ENCODE peak calls at places on chromosomes 11 and 22, in four cellular contexts. One of them, this sample, is unnamed.
A peak's percentile ranks its signal among the peaks of the same experiment; 100 is the strongest.

GRCh38 chr11:74948546-74948897 is 369 bp downstream of the XRRA1 start:
- DNase-seq in upper lobe of right lung: no peak
- DNase-seq in SK-N-SH: peak; percentile 52
- DNase-seq in right lobe of liver: no peak
- DNase-seq in this sample: no peak

GRCh38 chr22:42001127-42001526 is 2.5 kb downstream of the WBP2NL start:
- DNase-seq in upper lobe of right lung: no peak
- DNase-seq in right lobe of liver: no peak
- DNase-seq in SK-N-SH: no peak
- DNase-seq in this sample: no peak

GRCh38 chr22:31625661-31626426 is 36.2 kb downstream of the PISD start:
- DNase-seq in upper lobe of right lung: no peak
- DNase-seq in SK-N-SH: no peak
- DNase-seq in right lobe of liver: no peak
- DNase-seq in this sample: no peak

GRCh38 chr22:40541300-40541699 is 95.2 kb downstream of the MRTFA start:
- DNase-seq in upper lobe of right lung: no peak
- DNase-seq in right lobe of liver: no peak
- DNase-seq in SK-N-SH: no peak
- DNase-seq in this sample: peak; percentile 81

GRCh38 chr22:41417622-41418390 is 28.8 kb downstream of the TOB2 start:
- DNase-seq in right lobe of liver: peak; percentile 99
- DNase-seq in SK-N-SH: no peak
- DNase-seq in upper lobe of right lung: peak; percentile 98
- DNase-seq in this sample: no peak

GRCh38 chr11:66725646-66726045 is 3.4 kb downstream of the SPTBN2 start:
- DNase-seq in upper lobe of right lung: no peak
- DNase-seq in SK-N-SH: no peak
- DNase-seq in right lobe of liver: peak; percentile 35
- DNase-seq in this sample: peak; percentile 57

GRCh38 chr11:100594320-100594719 is 92.8 kb upstream of the ARHGAP42 start:
- DNase-seq in SK-N-SH: no peak
- DNase-seq in right lobe of liver: no peak
- DNase-seq in upper lobe of right lung: no peak
- DNase-seq in this sample: no peak

GRCh38 chr11:100467821-100468508 is 219.1 kb upstream of the ARHGAP42 start:
- DNase-seq in SK-N-SH: no peak
- DNase-seq in right lobe of liver: no peak
- DNase-seq in upper lobe of right lung: no peak
- DNase-seq in this sample: no peak

GRCh38 chr11:122441702-122442092 is 213.8 kb upstream of the UBASH3B start:
- DNase-seq in SK-N-SH: no peak
- DNase-seq in right lobe of liver: no peak
- DNase-seq in upper lobe of right lung: no peak
- DNase-seq in this sample: no peak

GRCh38 chr11:31968774-31969433 is 122.0 kb upstream of the RCN1 start:
- DNase-seq in SK-N-SH: peak; percentile 62
- DNase-seq in right lobe of liver: no peak
- DNase-seq in upper lobe of right lung: no peak
- DNase-seq in this sample: no peak

GRCh38 chr11:76391811-76392475 is 10.8 kb downstream of the GVQW3 start:
- DNase-seq in upper lobe of right lung: no peak
- DNase-seq in right lobe of liver: no peak
- DNase-seq in SK-N-SH: no peak
- DNase-seq in this sample: no peak

GRCh38 chr11:102139081-102139498 is 28.8 kb downstream of the YAP1 start:
- DNase-seq in right lobe of liver: no peak
- DNase-seq in upper lobe of right lung: no peak
- DNase-seq in SK-N-SH: no peak
- DNase-seq in this sample: no peak

GRCh38 chr11:17446482-17446881 is 30.2 kb downstream of the ABCC8 start:
- DNase-seq in SK-N-SH: no peak
- DNase-seq in right lobe of liver: no peak
- DNase-seq in upper lobe of right lung: no peak
- DNase-seq in this sample: no peak

GRCh38 chr22:35591696-35592417 is 25.3 kb downstream of the MB start:
- DNase-seq in upper lobe of right lung: no peak
- DNase-seq in SK-N-SH: no peak
- DNase-seq in right lobe of liver: no peak
- DNase-seq in this sample: no peak

GRCh38 chr22:35589071-35589735 is 27.9 kb downstream of the MB start:
- DNase-seq in upper lobe of right lung: no peak
- DNase-seq in SK-N-SH: no peak
- DNase-seq in right lobe of liver: no peak
- DNase-seq in this sample: peak; percentile 97

GRCh38 chr22:35592418-35592967 is 24.6 kb downstream of the MB start:
- DNase-seq in right lobe of liver: no peak
- DNase-seq in SK-N-SH: no peak
- DNase-seq in upper lobe of right lung: no peak
- DNase-seq in this sample: no peak

GRCh38 chr22:35589736-35590079 is 27.4 kb downstream of the MB start:
- DNase-seq in SK-N-SH: no peak
- DNase-seq in right lobe of liver: no peak
- DNase-seq in upper lobe of right lung: no peak
- DNase-seq in this sample: no peak

GRCh38 chr22:35590634-35591295 is 26.4 kb downstream of the MB start:
- DNase-seq in upper lobe of right lung: no peak
- DNase-seq in SK-N-SH: no peak
- DNase-seq in right lobe of liver: no peak
- DNase-seq in this sample: no peak
- H3K4me1 ChIP-seq in upper lobe of right lung: peaks cover 5% of the 10 kb centered on the region
- H3K4me1 ChIP-seq in SK-N-SH: peaks cover 4% of the 10 kb centered on the region
- H3K4me1 ChIP-seq in right lobe of liver: no peaks in the 10 kb centered on the region
- H3K4me1 ChIP-seq in this sample: peaks cover 9% of the 10 kb centered on the region

GRCh38 chr11:134552749-134553148 is 140.7 kb upstream of the B3GAT1 start:
- DNase-seq in upper lobe of right lung: no peak
- DNase-seq in right lobe of liver: no peak
- DNase-seq in SK-N-SH: no peak
- DNase-seq in this sample: no peak

GRCh38 chr11:134556186-134556585 is 144.1 kb upstream of the B3GAT1 start:
- DNase-seq in right lobe of liver: peak; percentile 8
- DNase-seq in upper lobe of right lung: no peak
- DNase-seq in SK-N-SH: no peak
- DNase-seq in this sample: no peak

GRCh38 chr11:134555510-134555909 is 143.5 kb upstream of the B3GAT1 start:
- DNase-seq in upper lobe of right lung: no peak
- DNase-seq in SK-N-SH: no peak
- DNase-seq in right lobe of liver: peak; percentile 11
- DNase-seq in this sample: no peak

GRCh38 chr11:134554861-134555260 is 142.8 kb upstream of the B3GAT1 start:
- DNase-seq in upper lobe of right lung: no peak
- DNase-seq in SK-N-SH: no peak
- DNase-seq in right lobe of liver: peak; percentile 13
- DNase-seq in this sample: no peak

DNA sequence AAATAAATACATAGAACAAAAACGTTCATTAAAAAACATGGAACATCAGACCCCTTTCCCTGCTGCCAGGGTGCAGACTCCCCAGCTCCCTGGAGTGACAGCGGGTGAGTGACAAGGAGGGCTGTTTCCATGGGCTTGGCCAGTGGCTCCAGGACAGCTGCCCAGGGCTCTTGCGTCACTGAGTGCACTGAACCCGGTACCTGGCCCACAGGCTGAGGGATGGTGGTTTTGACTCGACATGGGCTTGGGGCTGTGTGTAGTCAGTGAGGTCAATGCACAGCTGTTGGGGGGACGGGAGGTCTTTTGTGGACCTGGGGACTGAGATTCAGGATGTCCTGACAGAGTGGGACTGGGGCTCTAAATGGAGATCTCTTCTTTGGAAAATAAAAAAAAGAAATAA is 142.1 kb upstream of the B3GAT1 start:
- DNase-seq in right lobe of liver: peak; percentile 71
- DNase-seq in upper lobe of right lung: no peak
- DNase-seq in SK-N-SH: no peak
- DNase-seq in this sample: no peak
- H3K4me1 ChIP-seq in right lobe of liver: no peaks in the 10 kb centered on the region
- H3K4me1 ChIP-seq in upper lobe of right lung: no peaks in the 10 kb centered on the region
- H3K4me1 ChIP-seq in SK-N-SH: no peaks in the 10 kb centered on the region
- H3K4me1 ChIP-seq in this sample: no peaks in the 10 kb centered on the region

GRCh38 chr11:80315263-80315662 is 874.4 kb upstream of the TENM4 start:
- DNase-seq in right lobe of liver: no peak
- DNase-seq in SK-N-SH: no peak
- DNase-seq in upper lobe of right lung: no peak
- DNase-seq in this sample: no peak
- H3K4me1 ChIP-seq in right lobe of liver: no peaks in the 10 kb centered on the region
- H3K4me1 ChIP-seq in SK-N-SH: no peaks in the 10 kb centered on the region
- H3K4me1 ChIP-seq in upper lobe of right lung: no peaks in the 10 kb centered on the region
- H3K4me1 ChIP-seq in this sample: peaks cover 5% of the 10 kb centered on the region

GRCh38 chr11:64249038-64249437 is 2.3 kb upstream of the PLCB3 start:
- DNase-seq in upper lobe of right lung: no peak
- DNase-seq in SK-N-SH: no peak
- DNase-seq in right lobe of liver: no peak
- DNase-seq in this sample: no peak
- H3K4me1 ChIP-seq in upper lobe of right lung: peaks cover 31% of the 10 kb centered on the region
- H3K4me1 ChIP-seq in SK-N-SH: peaks cover 16% of the 10 kb centered on the region
- H3K4me1 ChIP-seq in right lobe of liver: peaks cover 27% of the 10 kb centered on the region
- H3K4me1 ChIP-seq in this sample: peaks cover 8% of the 10 kb centered on the region

GRCh38 chr22:30562391-30562790 is 12.1 kb downstream of the GAL3ST1 start:
- DNase-seq in upper lobe of right lung: no peak
- DNase-seq in SK-N-SH: no peak
- DNase-seq in right lobe of liver: no peak
- DNase-seq in this sample: no peak
- H3K4me1 ChIP-seq in upper lobe of right lung: no peaks in the 10 kb centered on the region
- H3K4me1 ChIP-seq in SK-N-SH: no peaks in the 10 kb centered on the region
- H3K4me1 ChIP-seq in right lobe of liver: peaks cover 4% of the 10 kb centered on the region
- H3K4me1 ChIP-seq in this sample: no peaks in the 10 kb centered on the region

DNA sequence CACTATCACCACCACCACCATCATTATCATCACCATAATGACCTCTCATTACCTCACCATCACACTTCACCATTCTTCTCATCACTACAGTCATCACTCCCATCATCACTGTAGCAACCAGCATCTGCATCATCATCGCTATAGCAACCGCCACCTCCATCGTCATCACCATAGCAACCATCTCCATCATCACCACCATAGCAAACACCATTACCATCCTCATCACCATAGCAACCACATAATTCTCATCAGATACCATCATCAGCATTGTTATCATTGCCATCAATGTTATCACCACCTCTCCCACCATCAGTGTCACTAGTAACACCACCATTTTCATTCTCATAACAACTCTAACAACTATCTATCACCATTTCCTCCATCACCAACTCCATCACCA is 23.1 kb upstream of the CD82 start:
- DNase-seq in right lobe of liver: no peak
- DNase-seq in upper lobe of right lung: no peak
- DNase-seq in SK-N-SH: no peak
- DNase-seq in this sample: no peak
- H3K4me1 ChIP-seq in right lobe of liver: no peaks in the 10 kb centered on the region
- H3K4me1 ChIP-seq in upper lobe of right lung: no peaks in the 10 kb centered on the region
- H3K4me1 ChIP-seq in SK-N-SH: no peaks in the 10 kb centered on the region
- H3K4me1 ChIP-seq in this sample: no peaks in the 10 kb centered on the region

GRCh38 chr22:25050566-25050965 is 98.0 kb downstream of the KIAA1671 start:
- DNase-seq in SK-N-SH: no peak
- DNase-seq in upper lobe of right lung: no peak
- DNase-seq in right lobe of liver: no peak
- DNase-seq in this sample: no peak

GRCh38 chr22:25051983-25052710 is 99.6 kb downstream of the KIAA1671 start:
- DNase-seq in upper lobe of right lung: no peak
- DNase-seq in right lobe of liver: peak; percentile 50
- DNase-seq in SK-N-SH: peak; percentile 76
- DNase-seq in this sample: no peak

GRCh38 chr22:25049770-25050169 is 97.3 kb downstream of the KIAA1671 start:
- DNase-seq in SK-N-SH: no peak
- DNase-seq in right lobe of liver: no peak
- DNase-seq in upper lobe of right lung: no peak
- DNase-seq in this sample: no peak

GRCh38 chr22:25051073-25051472 is 98.6 kb downstream of the KIAA1671 start:
- DNase-seq in upper lobe of right lung: no peak
- DNase-seq in right lobe of liver: no peak
- DNase-seq in SK-N-SH: peak; percentile 53
- DNase-seq in this sample: no peak

GRCh38 chr22:25048659-25049657 is 96.4 kb downstream of the KIAA1671 start:
- DNase-seq in upper lobe of right lung: peak; percentile 75
- DNase-seq in SK-N-SH: peak; percentile 84
- DNase-seq in right lobe of liver: peak; percentile 80
- DNase-seq in this sample: no peak
- H3K4me1 ChIP-seq in upper lobe of right lung: no peaks in the 10 kb centered on the region
- H3K4me1 ChIP-seq in SK-N-SH: no peaks in the 10 kb centered on the region
- H3K4me1 ChIP-seq in right lobe of liver: peaks cover 5% of the 10 kb centered on the region
- H3K4me1 ChIP-seq in this sample: no peaks in the 10 kb centered on the region

GRCh38 chr11:1533342-1533725 is 38.7 kb downstream of the DUSP8 start:
- DNase-seq in upper lobe of right lung: no peak
- DNase-seq in right lobe of liver: no peak
- DNase-seq in SK-N-SH: no peak
- DNase-seq in this sample: no peak

GRCh38 chr11:1536065-1536843 is 35.8 kb downstream of the DUSP8 start:
- DNase-seq in SK-N-SH: no peak
- DNase-seq in right lobe of liver: no peak
- DNase-seq in upper lobe of right lung: no peak
- DNase-seq in this sample: no peak

GRCh38 chr11:1534682-1535081 is 37.4 kb downstream of the DUSP8 start:
- DNase-seq in right lobe of liver: no peak
- DNase-seq in upper lobe of right lung: no peak
- DNase-seq in SK-N-SH: no peak
- DNase-seq in this sample: no peak

GRCh38 chr11:1532606-1533341 is 39.3 kb downstream of the DUSP8 start:
- DNase-seq in SK-N-SH: no peak
- DNase-seq in upper lobe of right lung: no peak
- DNase-seq in right lobe of liver: no peak
- DNase-seq in this sample: no peak

GRCh38 chr11:1534171-1534570 is 37.9 kb downstream of the DUSP8 start:
- DNase-seq in SK-N-SH: no peak
- DNase-seq in right lobe of liver: no peak
- DNase-seq in upper lobe of right lung: no peak
- DNase-seq in this sample: no peak
- H3K4me1 ChIP-seq in SK-N-SH: no peaks in the 10 kb centered on the region
- H3K4me1 ChIP-seq in right lobe of liver: no peaks in the 10 kb centered on the region
- H3K4me1 ChIP-seq in upper lobe of right lung: peaks cover 38% of the 10 kb centered on the region
- H3K4me1 ChIP-seq in this sample: peaks cover 12% of the 10 kb centered on the region

GRCh38 chr22:49825436-49825835 is 2.2 kb downstream of the BRD1 start:
- DNase-seq in SK-N-SH: no peak
- DNase-seq in upper lobe of right lung: no peak
- DNase-seq in right lobe of liver: no peak
- DNase-seq in this sample: no peak
- H3K4me1 ChIP-seq in SK-N-SH: peaks cover 9% of the 10 kb centered on the region
- H3K4me1 ChIP-seq in upper lobe of right lung: peaks cover 34% of the 10 kb centered on the region
- H3K4me1 ChIP-seq in right lobe of liver: peaks cover 26% of the 10 kb centered on the region
- H3K4me1 ChIP-seq in this sample: peaks cover 9% of the 10 kb centered on the region

DNA sequence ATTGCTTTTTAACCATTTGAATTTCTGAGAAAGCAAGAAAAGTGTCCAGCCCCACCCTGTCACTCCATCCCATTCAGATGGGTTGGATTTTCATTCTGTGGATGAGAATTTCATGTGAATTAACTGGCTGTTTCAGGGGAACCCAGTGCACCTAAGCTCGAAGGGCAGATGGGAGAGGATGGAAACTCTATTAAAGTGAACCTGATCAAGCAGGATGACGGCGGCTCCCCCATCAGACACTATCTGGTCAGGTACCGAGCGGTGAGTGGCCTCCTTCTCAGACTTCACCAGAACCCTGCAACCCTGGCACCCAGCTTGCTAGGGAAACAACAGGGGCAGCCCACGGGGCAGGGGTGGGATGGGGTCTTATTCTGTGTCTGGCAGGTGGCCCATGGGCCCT is 58.6 kb upstream of the TTC12 start:
- DNase-seq in upper lobe of right lung: no peak
- DNase-seq in right lobe of liver: no peak
- DNase-seq in SK-N-SH: no peak
- DNase-seq in this sample: no peak
- H3K4me1 ChIP-seq in upper lobe of right lung: no peaks in the 10 kb centered on the region
- H3K4me1 ChIP-seq in right lobe of liver: no peaks in the 10 kb centered on the region
- H3K4me1 ChIP-seq in SK-N-SH: no peaks in the 10 kb centered on the region
- H3K4me1 ChIP-seq in this sample: peaks cover 24% of the 10 kb centered on the region

This sample was measured in RWPE2.